ENCODE peak calls at places on chromosomes 5 and 9, in nine cellular contexts. E is activated naive CD8-positive, alpha-beta T cell treated with anti-CD3 and anti-CD28 coated beads, Interleukin-2, amount 50 U/mL, for 24 hours; D is stimulated activated effector memory CD8-positive, alpha-beta T cell treated with anti-CD3 and anti-CD28 coated beads, Interleukin-12 subunit alpha, Interleukin-12 subunit beta, amount 100 ng/mL, for 72 hours; R is neural progenitor cell; U is H54; P is stimulated activated CD8-positive, alpha-beta memory T cell treated with anti-CD3 and anti-CD28 coated beads, Interleukin-4, amount 100 ng/mL, for 4 hours; F is HuH-7; H is GM04503; O is T-helper 1 cell. G is an unnamed sample.

GRCh38 chr5:59542841-59543825 is 350.4 kb downstream of the PDE4D start:
- DNase-seq in E (no peak), D (no peak), R (peak; percentile 16), U (no peak), P (no peak), F (no peak), H (no peak), O (no peak), G (no peak)

GRCh38 chr9:122318284-122318683 is 52.5 kb upstream of the PTGS1 start:
- DNase-seq in E (no peak), D (no peak), R (no peak), U (no peak), P (no peak), F (no peak), H (no peak), O (no peak), G (no peak)

GRCh38 chr5:79686799-79687198 is 2.8 kb upstream of the CMYA5 start:
- DNase-seq in E (no peak), D (no peak), R (no peak), U (no peak), P (no peak), F (no peak), H (no peak), O (no peak), G (no peak)

GRCh38 chr9:81312346-81312745 is 377.0 kb downstream of the TLE1 start:
- DNase-seq in E (no peak), D (no peak), R (no peak), U (no peak), P (no peak), F (no peak), H (no peak), O (no peak), G (no peak)

GRCh38 chr5:35320029-35320428 is 89.7 kb upstream of the PRLR start:
- DNase-seq in E (no peak), D (no peak), R (no peak), U (no peak), P (no peak), F (no peak), H (no peak), O (no peak), G (no peak)

GRCh38 chr5:41413067-41413466 is 97.3 kb downstream of the PLCXD3 start:
- DNase-seq in E (no peak), D (no peak), R (no peak), U (no peak), P (no peak), F (no peak), H (no peak), O (no peak), G (no peak)

GRCh38 chr5:133118741-133119140 is 66.9 kb downstream of the HSPA4 start:
- DNase-seq in E (no peak), D (no peak), R (no peak), U (no peak), P (no peak), F (no peak), H (no peak), O (no peak), G (no peak)

GRCh38 chr5:175685701-175686350 is 28.0 kb downstream of the HRH2 start:
- DNase-seq in E (no peak), D (no peak), R (no peak), U (no peak), P (no peak), F (no peak), H (no peak), O (no peak), G (no peak)

G was measured in cerebellar nuclear complex.